ENCODE peak calls at places on chromosomes 12 and 14, in ten cellular contexts. B is germinal center; F is ureter; E is SK-N-DZ; S is uterus; Z is anterior cingulate cortex; N is astrocyte of the spinal cord; G is CD4-positive, CD25-positive, alpha-beta regulatory T cell; O is iPS-NIHi11; A is NAMALWA. J is an unnamed sample.

GRCh38 chr12:32253154-32253795 is 146.1 kb upstream of the FGD4 start:
- DNase-seq in B (no peak), F (no peak), E (no peak), S (no peak), Z (no peak), N (no peak), G (no peak), O (no peak), A (no peak), J (no peak)

GRCh38 chr14:61761959-61762786 is at the start of gene SNAPC1:
- DNase-seq in B (peak), F (peak), E (peak), S (peak), Z (peak), N (peak), G (peak), O (peak), A (peak), J (peak)

GRCh38 chr12:108907861-108908302 is 28.0 kb downstream of the DAO start:
- DNase-seq in B (no peak), F (no peak), E (no peak), S (no peak), Z (peak), N (no peak), G (no peak), O (peak), A (no peak), J (peak)

GRCh38 chr12:107393043-107393725 is 292.4 kb upstream of the PWP1 start:
- DNase-seq in B (no peak), F (no peak), E (no peak), S (no peak), Z (no peak), N (no peak), G (no peak), O (no peak), A (no peak), J (no peak)

GRCh38 chr12:47234576-47235141 is 154.9 kb upstream of the AMIGO2 start:
- DNase-seq in B (no peak), F (no peak), E (no peak), S (no peak), Z (no peak), N (no peak), G (no peak), O (peak), A (no peak), J (no peak)

GRCh38 chr12:88895634-88896033 is 315.4 kb upstream of the KITLG start:
- DNase-seq in B (no peak), F (no peak), E (no peak), S (no peak), Z (no peak), N (no peak), G (no peak), O (no peak), A (no peak), J (no peak)

GRCh38 chr12:32734952-32735351 is 20.7 kb downstream of the YARS2 start:
- DNase-seq in B (no peak), F (no peak), E (no peak), S (no peak), Z (no peak), N (no peak), G (no peak), O (no peak), A (peak), J (no peak)

GRCh38 chr14:102319351-102320032 is at the start of gene ZNF839:
- DNase-seq in B (peak), F (peak), E (peak), S (peak), Z (peak), N (peak), G (peak), O (peak), A (peak), J (peak)

GRCh38 chr12:75852143-75852542 is 179.4 kb downstream of the PHLDA1 start:
- DNase-seq in B (no peak), F (no peak), E (no peak), S (no peak), Z (no peak), N (no peak), G (no peak), O (no peak), A (no peak), J (peak)

GRCh38 chr12:20455001-20455706 is 86.8 kb downstream of the PDE3A start:
- DNase-seq in B (no peak), F (no peak), E (peak), S (no peak), Z (no peak), N (peak), G (no peak), O (no peak), A (no peak), J (peak)

GRCh38 chr12:120196363-120196762 is 1.8 kb upstream of the GCN1 start:
- DNase-seq in B (no peak), F (no peak), E (no peak), S (no peak), Z (no peak), N (no peak), G (no peak), O (no peak), A (no peak), J (no peak)

GRCh38 chr14:104753528-104754212 is 723 bp downstream of the SIVA1 start:
- DNase-seq in B (no peak), F (no peak), E (no peak), S (no peak), Z (no peak), N (no peak), G (peak), O (no peak), A (no peak), J (no peak)

GRCh38 chr14:68146812-68147211 is 327.2 kb downstream of the RAD51B start:
- DNase-seq in B (no peak), F (no peak), E (no peak), S (no peak), Z (no peak), N (peak), G (no peak), O (peak), A (no peak), J (peak)

GRCh38 chr14:64811676-64812075 is 68.0 kb downstream of the SPTB start:
- DNase-seq in B (no peak), F (no peak), E (no peak), S (no peak), Z (no peak), N (no peak), G (no peak), O (no peak), A (no peak), J (no peak)

GRCh38 chr14:61927521-61927920 is 165.3 kb downstream of the SNAPC1 start:
- DNase-seq in B (no peak), F (no peak), E (no peak), S (no peak), Z (no peak), N (peak), G (no peak), O (peak), A (no peak), J (peak)

GRCh38 chr12:109192358-109192757 is 76.0 kb downstream of the ACACB start:
- DNase-seq in B (no peak), F (no peak), E (no peak), S (no peak), Z (no peak), N (peak), G (no peak), O (no peak), A (no peak), J (peak)

GRCh38 chr12:12072064-12072760 is 1.5 kb downstream of the BCL2L14 start:
- DNase-seq in B (peak), F (peak), E (no peak), S (no peak), Z (no peak), N (no peak), G (no peak), O (no peak), A (no peak), J (no peak)

GRCh38 chr14:106459971-106460730 is 933.8 kb downstream of the TMEM121 start:
- DNase-seq in B (peak), F (no peak), E (peak), S (no peak), Z (no peak), N (no peak), G (peak), O (peak), A (peak), J (no peak)

GRCh38 chr12:14784471-14784870 is 18.8 kb downstream of the WBP11 start:
- DNase-seq in B (no peak), F (no peak), E (no peak), S (no peak), Z (no peak), N (no peak), G (no peak), O (no peak), A (no peak), J (no peak)

GRCh38 chr14:37195327-37195726 is 2.4 kb upstream of the MIPOL1 start:
- DNase-seq in B (no peak), F (no peak), E (no peak), S (no peak), Z (no peak), N (peak), G (no peak), O (no peak), A (no peak), J (peak)

GRCh38 chr14:58817846-58818245 is 180.1 kb downstream of the DACT1 start:
- DNase-seq in B (no peak), F (no peak), E (no peak), S (no peak), Z (no peak), N (peak), G (no peak), O (no peak), A (no peak), J (peak)

GRCh38 chr12:650983-651382 is 12.3 kb downstream of the NINJ2 start:
- DNase-seq in B (no peak), F (no peak), E (no peak), S (no peak), Z (no peak), N (no peak), G (no peak), O (no peak), A (no peak), J (no peak)

GRCh38 chr12:45464699-45465098 is 248.8 kb downstream of the ANO6 start:
- DNase-seq in B (no peak), F (no peak), E (peak), S (no peak), Z (no peak), N (no peak), G (no peak), O (peak), A (no peak), J (no peak)

GRCh38 chr12:57803317-57803893 is 15.1 kb downstream of the AVIL start:
- DNase-seq in B (peak), F (no peak), E (no peak), S (peak), Z (no peak), N (peak), G (no peak), O (peak), A (peak), J (peak)

GRCh38 chr12:70661762-70662161 is 24.5 kb upstream of the PTPRB start:
- DNase-seq in B (no peak), F (no peak), E (no peak), S (no peak), Z (no peak), N (peak), G (no peak), O (no peak), A (peak), J (peak)

GRCh38 chr14:60655114-60655897 is 6.0 kb upstream of the SIX1 start:
- DNase-seq in B (no peak), F (no peak), E (peak), S (no peak), Z (no peak), N (no peak), G (no peak), O (no peak), A (no peak), J (no peak)

GRCh38 chr12:132660047-132660446 is 27.1 kb downstream of the POLE start:
- DNase-seq in B (no peak), F (no peak), E (no peak), S (no peak), Z (no peak), N (no peak), G (no peak), O (no peak), A (no peak), J (no peak)

GRCh38 chr12:20628999-20629398 is 66.1 kb upstream of the SLCO1C1 start:
- DNase-seq in B (no peak), F (no peak), E (no peak), S (no peak), Z (no peak), N (no peak), G (no peak), O (no peak), A (no peak), J (no peak)

GRCh38 chr12:118528625-118529024 is 152.3 kb downstream of the SUDS3 start:
- DNase-seq in B (no peak), F (no peak), E (no peak), S (no peak), Z (no peak), N (no peak), G (no peak), O (no peak), A (no peak), J (no peak)

GRCh38 chr12:116603516-116603915 is 44.3 kb downstream of the MAP1LC3B2 start:
- DNase-seq in B (no peak), F (no peak), E (peak), S (no peak), Z (no peak), N (no peak), G (no peak), O (no peak), A (no peak), J (no peak)

GRCh38 chr14:94132285-94132887 is 3.0 kb upstream of the IFI27L2 start:
- DNase-seq in B (peak), F (no peak), E (peak), S (no peak), Z (peak), N (peak), G (peak), O (peak), A (peak), J (peak)

GRCh38 chr14:100067971-100068959 is 3.0 kb downstream of the EVL start:
- DNase-seq in B (peak), F (peak), E (no peak), S (no peak), Z (peak), N (no peak), G (peak), O (no peak), A (peak), J (no peak)

GRCh38 chr12:5085896-5086295 is 42.2 kb downstream of the KCNA5 start:
- DNase-seq in B (no peak), F (no peak), E (no peak), S (no peak), Z (no peak), N (peak), G (no peak), O (no peak), A (no peak), J (peak)

GRCh38 chr14:67574806-67575205 is 25.3 kb downstream of the PIGH start:
- DNase-seq in B (no peak), F (no peak), E (no peak), S (no peak), Z (no peak), N (no peak), G (no peak), O (no peak), A (no peak), J (no peak)

GRCh38 chr12:12483438-12483837 is 79.2 kb downstream of the DUSP16 start:
- DNase-seq in B (no peak), F (no peak), E (no peak), S (no peak), Z (no peak), N (no peak), G (no peak), O (no peak), A (no peak), J (no peak)

GRCh38 chr12:99553461-99553860 is 94.1 kb upstream of the GARIN6 start:
- DNase-seq in B (no peak), F (no peak), E (no peak), S (no peak), Z (no peak), N (no peak), G (no peak), O (no peak), A (no peak), J (no peak)

GRCh38 chr12:14384783-14385638 is 19.5 kb downstream of the ATF7IP start:
- DNase-seq in B (peak), F (no peak), E (peak), S (peak), Z (no peak), N (peak), G (peak), O (peak), A (peak), J (peak)

GRCh38 chr14:104392396-104393198 is 187.0 kb upstream of the C14orf180 start:
- DNase-seq in B (no peak), F (no peak), E (no peak), S (no peak), Z (no peak), N (no peak), G (no peak), O (no peak), A (no peak), J (no peak)